ENCODE peak calls at places on chromosomes 2 and 18, in seven cellular contexts. X, B, A, Z, U, W and T are unnamed samples. For H3K27me3 and H3K36me3, the result is how much of the 10 kb centered on the place peaks cover.

GRCh38 chr2:55168221-55169154 is 63.6 kb downstream of the CLHC1 start:
- DNase-seq in X (peak), B (no peak), U (peak), A (no peak), Z (peak), W (peak), T (peak)

GRCh38 chr2:150698016-150698661 is 210.7 kb upstream of the RND3 start:
- DNase-seq in Z (no peak), A (no peak), X (no peak), B (no peak), W (no peak), U (peak), T (no peak)

GRCh38 chr18:59488899-59489298 is 129.8 kb upstream of the LMAN1 start:
- DNase-seq in A (no peak), U (no peak), B (no peak), W (no peak), X (no peak), Z (no peak), T (no peak)

GRCh38 chr2:68870215-68870614 is 982 bp downstream of the BMP10 start:
- DNase-seq in A (no peak), Z (no peak), U (no peak), W (no peak), X (no peak), B (no peak), T (no peak)

GRCh38 chr2:3712424-3712823 is 9.0 kb downstream of the DCDC2C start:
- DNase-seq in X (no peak), W (no peak), A (no peak), B (no peak), U (no peak), Z (no peak), T (no peak)

GRCh38 chr2:119389615-119390306 is 23.0 kb downstream of the DBI start:
- DNase-seq in A (no peak), Z (no peak), B (no peak), X (no peak), W (peak), U (peak), T (peak)

GRCh38 chr2:63424329-63425078 is 163.8 kb downstream of the WDPCP start:
- DNase-seq in X (peak), A (no peak), B (peak), W (no peak), Z (peak), U (no peak), T (no peak)

GRCh38 chr2:206260427-206261012 is 13.9 kb upstream of the ZDBF2 start:
- DNase-seq in X (no peak), U (peak), A (no peak), W (no peak), B (no peak), Z (peak), T (no peak)

GRCh38 chr2:222239945-222240675 is 58.7 kb downstream of the PAX3 start:
- DNase-seq in Z (peak), U (no peak), B (no peak), A (no peak), W (no peak), X (no peak), T (no peak)

DNA sequence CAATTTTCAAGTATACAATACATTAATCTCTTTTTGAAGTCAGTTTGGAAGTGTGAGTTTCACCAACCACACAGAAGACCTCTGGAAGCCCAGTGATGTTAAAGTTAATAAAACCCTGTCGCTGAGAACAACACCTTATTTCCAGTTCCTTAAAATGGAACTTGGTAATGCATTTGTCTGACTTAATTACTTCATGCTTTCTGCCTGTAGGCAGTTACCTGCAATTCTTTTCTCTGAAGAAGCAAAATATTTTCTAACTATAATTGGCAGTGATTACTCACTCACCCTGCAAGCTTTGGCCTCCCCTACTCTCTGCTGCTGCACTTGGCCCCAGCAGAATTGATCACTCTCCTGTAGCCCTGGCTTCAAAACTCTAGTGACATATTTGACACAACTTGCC is 81.5 kb downstream of the TXNL1 start:
- DNase-seq in W (no peak), U (no peak), Z (no peak), A (no peak), X (no peak), B (no peak), T (no peak)
- TF ChIP-seq EP300 in W (no peak), U (no peak), Z (no peak), A (no peak), X (no peak), B (no peak), T (no peak)

GRCh38 chr18:79010802-79011201 is 31.2 kb downstream of the SALL3 start:
- DNase-seq in A (no peak), W (no peak), U (no peak), X (no peak), Z (no peak), B (no peak), T (no peak)
- H3K27me3 ChIP-seq in A (under half), W (under half), U (under half), X (under half), Z (half or more), B (under half), T (under half)

DNA sequence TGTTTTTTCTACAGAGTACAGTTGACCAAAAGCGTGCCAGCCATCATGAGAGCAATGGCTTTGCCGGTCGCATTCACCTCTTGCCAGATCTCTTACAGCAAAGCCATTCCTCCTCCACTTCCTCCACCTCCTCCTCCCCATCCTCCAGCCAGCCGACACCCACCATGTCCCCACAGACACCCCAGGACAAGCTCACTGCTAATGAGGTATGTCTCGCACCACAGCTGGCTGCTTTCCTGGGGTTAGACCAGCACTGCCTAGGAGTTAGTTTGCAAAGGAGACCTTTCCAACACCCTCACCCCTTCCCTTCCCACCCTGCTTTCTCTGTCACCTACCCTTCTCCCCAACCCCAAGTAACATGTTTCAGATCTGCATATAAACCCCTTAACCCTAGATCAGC is 120.3 kb upstream of the IL1R2 start:
- DNase-seq in B (no peak), X (no peak), A (no peak), Z (no peak), W (no peak), U (no peak), T (no peak)
- H3K36me3 ChIP-seq in B (half or more), X (half or more), A (half or more), Z (half or more), W (under half), U (under half), T (under half)

DNA sequence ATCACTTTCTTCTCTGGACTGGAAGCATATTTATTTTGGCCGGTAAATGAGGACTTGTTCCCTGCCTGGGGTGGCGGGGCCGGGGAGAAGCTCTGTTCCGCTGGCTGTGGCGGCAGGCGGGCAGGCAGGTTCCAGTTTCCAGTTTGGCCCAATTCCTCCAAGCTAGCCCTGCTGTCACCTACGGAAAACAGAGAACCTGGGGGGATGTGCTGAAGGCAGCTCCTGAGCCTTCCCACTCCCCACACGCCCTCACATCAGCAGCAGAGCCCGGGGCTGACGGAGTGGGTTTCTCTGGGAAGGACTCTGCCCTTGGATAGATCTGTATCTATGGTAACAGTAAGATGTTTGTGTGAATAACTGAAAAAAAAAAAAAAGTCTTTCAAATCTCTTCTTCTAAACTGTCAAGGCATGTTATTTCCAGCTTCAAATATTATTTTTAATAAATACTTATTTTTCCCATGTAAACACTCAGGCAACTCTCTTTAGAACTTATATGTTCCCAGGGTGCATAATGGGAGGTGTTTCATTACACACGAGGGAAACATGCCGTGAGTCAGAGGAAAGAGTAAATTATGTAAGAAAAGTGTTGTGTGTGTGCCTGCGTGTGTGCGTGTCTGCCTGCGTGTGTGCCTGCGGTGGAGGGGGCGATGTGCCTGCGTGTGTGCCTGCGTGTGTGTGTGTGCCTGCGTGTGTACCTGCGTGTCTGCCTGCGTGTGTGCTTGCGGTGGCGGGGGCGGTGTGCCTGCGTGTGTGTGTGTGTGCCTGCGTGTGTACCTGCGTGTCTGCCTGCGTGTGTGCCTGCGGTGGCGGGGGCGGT is 116.1 kb upstream of the ZNF516 start:
- DNase-seq in B (no peak), A (no peak), W (no peak), U (no peak), Z (no peak), X (no peak), T (no peak)
- TF ChIP-seq EP300 in B (no peak), A (no peak), W (no peak), U (no peak), Z (no peak), X (no peak), T (no peak)

DNA sequence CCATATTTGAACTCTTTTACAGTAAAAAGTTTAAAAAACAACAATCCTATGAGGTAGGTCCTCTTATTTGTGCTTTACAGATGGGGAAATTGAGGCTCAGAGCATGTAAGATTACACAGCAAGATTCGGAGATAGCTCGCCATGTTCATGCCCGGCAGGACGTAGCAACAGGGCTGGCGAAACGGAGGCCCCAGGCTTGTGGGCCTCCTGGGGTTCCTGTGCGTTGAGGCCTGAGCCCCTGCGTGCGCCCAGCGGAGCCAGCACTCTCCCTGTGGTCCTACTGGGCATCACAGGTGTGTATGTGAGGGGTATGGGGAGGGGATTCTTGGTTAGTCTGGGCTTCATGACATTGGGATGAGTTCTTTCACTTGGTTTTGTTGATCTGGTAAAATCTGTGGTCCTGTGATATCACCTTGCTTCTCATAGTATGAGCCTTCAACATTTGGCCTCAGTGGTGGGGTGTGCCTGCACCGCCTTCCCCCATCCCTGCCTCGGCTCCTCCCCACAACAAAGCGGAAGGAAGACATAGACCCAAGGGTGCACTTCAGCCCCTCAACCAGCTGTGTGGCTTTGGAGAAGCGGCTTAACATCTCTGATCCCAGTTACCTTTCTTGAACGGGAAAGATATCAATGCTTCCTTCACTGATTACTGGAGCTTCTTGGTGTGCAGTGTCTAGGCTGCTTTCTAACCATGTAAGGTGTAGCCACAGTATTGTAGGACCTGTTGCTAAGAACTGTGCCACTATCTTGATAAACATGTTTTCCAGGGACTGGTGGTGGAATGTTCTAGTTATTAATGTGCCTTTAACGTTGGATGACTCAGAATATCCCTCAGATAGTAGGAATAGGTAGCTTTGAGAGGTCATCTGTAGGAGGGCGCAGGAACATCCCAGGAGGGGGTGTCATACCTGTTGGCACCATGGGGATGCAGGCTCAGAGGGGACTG is 37.2 kb downstream of the HPCAL1 start:
- DNase-seq in W (no peak), U (no peak), X (no peak), A (no peak), B (no peak), Z (no peak), T (no peak)
- H3K27me3 ChIP-seq in W (under half), U (under half), X (under half), A (under half), B (under half), Z (under half), T (under half)